ENCODE peak calls at places on chromosome 11, in six cellular contexts. R, M, W, I, U and H are unnamed samples. For H3K36me3, the result is how much of the 10 kb centered on the place peaks cover.

GRCh38 chr11:47775240-47775869 is 8.2 kb upstream of the FNBP4 start:
- DNase-seq in U (no peak), M (no peak), W (no peak), I (no peak), R (no peak), H (no peak)

GRCh38 chr11:62910141-62910882 is 10.9 kb downstream of the CHRM1 start:
- DNase-seq in I (no peak), W (no peak), U (no peak), R (no peak), M (no peak), H (no peak)

GRCh38 chr11:21710791-21711190 is 482.1 kb upstream of the ANO5 start:
- DNase-seq in R (no peak), U (no peak), M (no peak), I (no peak), W (no peak), H (no peak)

GRCh38 chr11:30816959-30817880 is 231.1 kb upstream of the MPPED2 start:
- DNase-seq in U (no peak), M (no peak), R (no peak), I (no peak), W (no peak), H (no peak)

GRCh38 chr11:122007611-122008071 is 108.4 kb downstream of the BLID start:
- DNase-seq in M (no peak), R (no peak), W (peak), I (peak), U (no peak), H (no peak)

GRCh38 chr11:1943977-1944376 is 3.2 kb upstream of the MRPL23 start:
- DNase-seq in R (peak), M (peak), U (no peak), I (no peak), W (peak), H (no peak)

GRCh38 chr11:71293961-71294782 is 41.8 kb upstream of the SHANK2 start:
- DNase-seq in R (no peak), M (no peak), W (no peak), U (peak), I (no peak), H (no peak)

GRCh38 chr11:15091620-15092019 is 18.2 kb downstream of the CALCB start:
- DNase-seq in I (no peak), U (no peak), R (no peak), M (no peak), W (no peak), H (no peak)

GRCh38 chr11:47408598-47409439 is 429 bp downstream of the SLC39A13 start:
- DNase-seq in I (peak), W (peak), M (peak), U (peak), R (no peak), H (no peak)

GRCh38 chr11:30471244-30471643 is 114.9 kb downstream of the MPPED2 start:
- DNase-seq in M (no peak), I (no peak), U (no peak), R (no peak), W (no peak), H (no peak)

GRCh38 chr11:1548221-1549070 is 23.6 kb downstream of the DUSP8 start:
- DNase-seq in W (peak), I (peak), U (peak), M (no peak), R (peak), H (peak)

GRCh38 chr11:88100161-88100560 is 75.1 kb downstream of the RAB38 start:
- DNase-seq in W (no peak), U (no peak), I (no peak), R (no peak), M (no peak), H (no peak)

GRCh38 chr11:72240461-72241289 is 3.3 kb downstream of the PHOX2A start:
- DNase-seq in U (no peak), I (no peak), M (peak), R (no peak), W (peak), H (peak)

GRCh38 chr11:3723014-3723708 is 52.0 kb upstream of the CHRNA10 start:
- DNase-seq in M (no peak), W (no peak), R (no peak), U (no peak), I (no peak), H (peak)

DNA sequence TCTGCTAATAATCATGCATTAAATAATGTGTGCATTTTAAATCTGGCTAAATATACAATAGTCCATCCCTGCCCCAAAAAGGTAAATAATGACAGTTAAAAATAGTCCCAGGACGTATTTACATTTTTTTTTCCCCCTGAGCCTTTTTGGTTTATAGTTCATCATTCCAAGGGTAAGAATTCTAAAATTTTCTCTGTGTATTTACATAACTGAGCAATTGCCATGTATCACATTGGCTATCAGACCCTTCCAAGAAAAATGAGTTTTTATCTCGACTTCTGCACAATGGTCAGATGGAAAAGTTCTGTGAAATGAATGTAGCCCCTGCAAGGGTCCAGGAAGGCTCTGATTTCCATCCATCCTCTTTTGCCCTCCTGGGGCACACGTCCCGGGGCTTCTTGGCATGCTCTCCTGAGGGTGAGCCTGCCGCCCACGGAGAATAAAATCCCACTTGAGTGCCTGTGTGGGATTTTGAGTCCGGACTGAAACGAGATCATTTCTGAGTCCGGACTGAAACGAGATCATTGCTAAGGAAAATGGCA is 94.1 kb upstream of the ANO1 start:
- DNase-seq in M (peak), U (no peak), I (no peak), R (no peak), W (no peak), H (no peak)
- H3K4me3 ChIP-seq in M (no peak), U (no peak), I (peak), R (no peak), W (no peak), H (no peak)

GRCh38 chr11:102199673-102200072 is 89.4 kb downstream of the YAP1 start:
- DNase-seq in M (no peak), R (no peak), I (no peak), U (no peak), W (no peak), H (no peak)
- H3K36me3 ChIP-seq in M (under half), R (under half), I (under half), U (under half), W (under half), H (under half)

GRCh38 chr11:13103962-13104554 is 94.9 kb downstream of the RASSF10 start:
- DNase-seq in W (no peak), R (no peak), M (no peak), I (no peak), U (no peak), H (no peak)

GRCh38 chr11:13102865-13103539 is 93.9 kb downstream of the RASSF10 start:
- DNase-seq in I (no peak), W (no peak), R (no peak), M (no peak), U (no peak), H (no peak)

GRCh38 chr11:13102575-13102840 is 93.4 kb downstream of the RASSF10 start:
- DNase-seq in M (no peak), I (no peak), U (no peak), W (no peak), R (no peak), H (no peak)

GRCh38 chr11:13104619-13105236 is 95.6 kb downstream of the RASSF10 start:
- DNase-seq in M (no peak), U (no peak), R (no peak), I (no peak), W (no peak), H (no peak)

GRCh38 chr11:13101836-13102574 is 92.9 kb downstream of the RASSF10 start:
- DNase-seq in U (no peak), W (no peak), R (no peak), I (no peak), M (no peak), H (no peak)
- H3K4me3 ChIP-seq in U (no peak), W (no peak), R (no peak), I (no peak), M (no peak), H (no peak)

DNA sequence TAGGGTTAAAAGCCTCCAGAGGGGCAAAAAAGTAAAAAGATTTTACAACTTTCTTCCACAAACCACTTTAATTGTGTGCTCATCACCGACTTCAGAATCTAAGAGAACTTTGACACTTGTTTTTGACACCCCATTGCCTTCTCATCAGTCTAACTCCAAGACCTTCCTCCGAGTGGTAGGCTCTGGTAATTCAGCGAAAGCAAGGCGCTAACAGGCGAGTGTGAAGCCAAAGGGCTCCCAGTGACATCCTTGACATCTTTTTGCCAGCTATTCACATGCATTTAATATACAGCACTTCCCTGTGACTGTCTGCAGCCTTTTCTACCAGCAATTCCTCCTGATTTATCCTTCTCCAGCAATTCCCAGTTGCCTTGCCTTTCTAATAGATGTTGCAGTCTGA is 39.3 kb downstream of the SNX19 start:
- DNase-seq in W (no peak), U (no peak), M (no peak), R (no peak), I (no peak), H (no peak)
- H3K36me3 ChIP-seq in W (under half), U (under half), M (half or more), R (half or more), I (half or more), H (under half)

GRCh38 chr11:123754101-123754568 is at the start of gene OR6X1:
- DNase-seq in M (no peak), R (no peak), I (no peak), U (no peak), W (no peak), H (no peak)

GRCh38 chr11:123753110-123753509 is 1.2 kb downstream of the OR6X1 start:
- DNase-seq in M (no peak), U (no peak), I (no peak), R (no peak), W (no peak), H (no peak)

GRCh38 chr11:123755813-123756212 is 1.5 kb upstream of the OR6X1 start:
- DNase-seq in I (no peak), W (no peak), R (no peak), M (no peak), U (no peak), H (no peak)

GRCh38 chr11:123755344-123755743 is 1.0 kb upstream of the OR6X1 start:
- DNase-seq in I (no peak), R (no peak), M (no peak), W (no peak), U (no peak), H (no peak)

GRCh38 chr11:123751777-123752176 is 2.5 kb downstream of the OR6X1 start:
- DNase-seq in I (no peak), R (no peak), M (no peak), W (no peak), U (no peak), H (no peak)
- H3K4me3 ChIP-seq in I (no peak), R (no peak), M (no peak), W (no peak), U (no peak), H (no peak)